ENCODE peak calls at places on chromosomes 3 and 15, in four cellular contexts. Y is IMR-90, Z is natural killer cell, I is HFFc6. H is an unnamed sample.

GRCh38 chr15:88454867-88455810 is 12.0 kb downstream of the MRPL46 start:
- DNase-seq in I (peak), Z (no peak), Y (peak), H (peak)

GRCh38 chr3:149879872-149880271 is 66.9 kb downstream of the RNF13 start:
- DNase-seq in Y (peak), I (peak), Z (no peak), H (peak)

GRCh38 chr3:140768921-140769320 is 91.1 kb downstream of the TRIM42 start:
- DNase-seq in Z (no peak), Y (no peak), I (no peak), H (no peak)

GRCh38 chr3:65883614-65884013 is 155.1 kb downstream of the MAGI1 start:
- DNase-seq in Y (peak), I (peak), Z (no peak), H (no peak)

GRCh38 chr3:173529062-173529711 is 131.6 kb downstream of the NLGN1 start:
- DNase-seq in I (no peak), Y (peak), Z (no peak), H (no peak)

GRCh38 chr3:144564011-144564410 is 592.4 kb downstream of the DIPK2A start:
- DNase-seq in Z (no peak), Y (no peak), I (no peak), H (no peak)

GRCh38 chr15:56045068-56045748 is 51.8 kb upstream of the NEDD4 start:
- DNase-seq in I (peak), Y (no peak), Z (no peak), H (no peak)

GRCh38 chr3:100044369-100044768 is 69.9 kb downstream of the FILIP1L start:
- DNase-seq in Z (no peak), Y (no peak), I (no peak), H (no peak)

GRCh38 chr3:81958967-81959625 is 197.7 kb upstream of the GBE1 start:
- DNase-seq in I (no peak), Z (no peak), Y (no peak), H (no peak)

GRCh38 chr3:164186095-164186494 is 892.2 kb downstream of the SI start:
- DNase-seq in I (no peak), Z (no peak), Y (no peak), H (no peak)

GRCh38 chr15:63094495-63094931 is 27.1 kb upstream of the LACTB start:
- DNase-seq in Z (no peak), Y (peak), I (peak), H (no peak)

GRCh38 chr3:5791558-5791957 is 604.1 kb downstream of the EDEM1 start:
- DNase-seq in Z (no peak), I (no peak), Y (no peak), H (no peak)

GRCh38 chr3:153103406-153103945 is 58.5 kb upstream of the RAP2B start:
- DNase-seq in Z (no peak), Y (no peak), I (no peak), H (no peak)

GRCh38 chr15:40069178-40070165 is 30.5 kb upstream of the SRP14 start:
- DNase-seq in Y (no peak), I (no peak), Z (no peak), H (peak)

GRCh38 chr3:194537732-194538247 is 51.0 kb upstream of the ATP13A3 start:
- DNase-seq in Z (no peak), Y (peak), I (peak), H (no peak)

GRCh38 chr3:49415931-49416601 is 3.8 kb downstream of the TCTA start:
- DNase-seq in I (no peak), Z (peak), Y (no peak), H (no peak)

GRCh38 chr3:195356151-195357086 is 85.5 kb upstream of the XXYLT1 start:
- DNase-seq in Y (peak), I (no peak), Z (no peak), H (peak)

GRCh38 chr15:89457086-89457485 is 39.3 kb downstream of the RHCG start:
- DNase-seq in I (peak), Y (peak), Z (no peak), H (no peak)

GRCh38 chr15:50181983-50182232 is at the start of gene SLC27A2:
- DNase-seq in I (no peak), Y (peak), Z (no peak), H (no peak)
- TF ChIP-seq CTCF in I (peak), Y (no peak), Z (peak), H (peak)

GRCh38 chr3:157195965-157196364 is 36.0 kb upstream of the CCNL1 start:
- DNase-seq in Z (no peak), Y (no peak), I (no peak), H (no peak)

GRCh38 chr3:157204431-157204830 is 44.5 kb upstream of the CCNL1 start:
- DNase-seq in I (peak), Z (no peak), Y (peak), H (no peak)

GRCh38 chr3:157204880-157205279 is 44.9 kb upstream of the CCNL1 start:
- DNase-seq in I (no peak), Y (no peak), Z (no peak), H (no peak)

GRCh38 chr3:157199841-157200240 is 39.9 kb upstream of the CCNL1 start:
- DNase-seq in Z (no peak), Y (peak), I (no peak), H (no peak)

DNA sequence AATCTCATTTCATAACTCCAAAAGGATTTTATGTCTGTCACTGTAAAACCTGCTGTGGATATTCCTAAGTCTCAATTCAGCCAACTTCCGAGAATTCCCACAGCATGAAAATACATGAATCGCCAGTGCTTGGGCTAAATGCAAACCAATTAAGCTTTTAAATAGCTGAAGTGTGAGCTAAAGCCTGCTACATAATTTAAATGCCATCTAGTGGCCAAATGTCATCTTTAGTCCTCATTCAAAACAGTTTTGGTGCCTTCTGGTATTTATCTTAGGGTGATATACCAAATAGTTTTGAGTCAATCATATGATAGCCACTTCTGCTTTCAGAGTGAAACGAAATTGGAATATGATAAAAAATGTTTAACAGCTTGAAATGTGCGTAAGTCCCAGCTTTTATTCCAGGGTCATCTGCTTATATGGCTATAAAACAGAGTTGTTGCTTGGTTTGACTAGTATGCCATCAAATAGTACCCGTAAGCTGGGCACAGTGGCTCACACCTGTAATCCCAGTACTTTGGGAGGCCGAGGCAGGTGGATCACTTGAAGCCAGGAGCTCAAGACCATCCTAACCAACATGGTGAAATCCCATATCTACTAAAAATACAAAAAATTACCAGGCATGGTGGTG is 41.8 kb upstream of the CCNL1 start:
- DNase-seq in I (peak), Z (no peak), Y (peak), H (no peak)
- TF ChIP-seq CTCF in I (peak), Z (no peak), Y (peak), H (peak)

DNA sequence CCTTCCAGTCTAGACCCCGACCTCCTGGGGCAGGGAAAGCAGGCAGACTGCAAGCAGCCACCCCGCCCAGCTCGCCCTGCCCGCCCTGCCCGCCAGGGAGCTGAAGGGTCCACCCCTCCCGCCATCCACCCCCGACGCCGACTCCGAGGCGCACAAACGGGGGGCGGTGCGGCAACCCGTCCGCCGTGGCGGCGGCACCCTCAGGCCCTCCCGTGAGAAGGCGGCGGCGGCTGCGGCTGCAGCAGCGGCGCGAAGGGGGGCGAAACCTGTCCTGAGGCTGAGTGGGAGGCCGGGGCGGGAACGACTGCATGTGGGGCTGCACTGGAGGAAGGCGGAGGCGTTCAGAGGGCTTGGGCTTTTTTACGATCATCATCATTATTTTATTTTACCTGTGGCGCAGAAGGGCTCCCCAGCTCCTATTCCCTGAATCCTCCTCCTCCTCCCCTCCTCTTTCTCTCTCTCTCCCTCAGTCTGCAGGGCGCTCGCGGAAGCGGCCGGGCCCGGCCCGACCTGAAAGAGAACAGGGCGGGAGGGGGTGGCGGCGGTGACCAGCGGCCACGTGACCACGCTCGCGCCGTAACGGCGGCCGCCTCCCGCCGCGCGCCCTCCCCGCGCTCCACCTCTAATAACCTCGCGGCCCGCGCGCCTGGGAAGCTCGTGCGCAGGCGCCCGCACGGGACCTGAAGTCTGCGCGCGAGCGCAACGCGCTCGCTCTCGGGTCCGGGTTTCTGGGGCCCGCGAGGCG is at the start of gene TBC1D5:
- DNase-seq in Z (peak), I (peak), Y (peak), H (peak)
- TF ChIP-seq CTCF in Z (no peak), I (no peak), Y (no peak), H (no peak)

GRCh38 chr3:71022552-71023335 is 560.8 kb downstream of the FOXP1 start:
- DNase-seq in I (peak), Z (no peak), Y (peak), H (no peak)
- TF ChIP-seq CTCF in I (peak), Z (no peak), Y (peak), H (peak)